ENCODE peak calls at places on chromosomes 4 and X, in four cellular contexts. E is prostate gland, R is GM23248, N is body of pancreas. A is an unnamed sample.

GRCh38 chrX:74535211-74535621 is 79.2 kb downstream of the RLIM start:
- DNase-seq in E (peak), N (no peak), R (peak), A (no peak)

GRCh38 chrX:13427441-13428054 is 107.7 kb upstream of the ATXN3L start:
- DNase-seq in E (no peak), N (no peak), R (no peak), A (no peak)

GRCh38 chr4:118280501-118281218 is 72.1 kb downstream of the PRSS12 start:
- DNase-seq in N (peak), E (peak), R (peak), A (no peak)

GRCh38 chrX:132561483-132561882 is 72.6 kb upstream of the MBNL3 start:
- DNase-seq in R (no peak), E (no peak), N (no peak), A (no peak)

GRCh38 chr4:181528570-181529184 is 714.5 kb upstream of the TENM3 start:
- DNase-seq in N (peak), E (peak), R (peak), A (no peak)

GRCh38 chrX:64191281-64192010 is 14.1 kb downstream of the AMER1 start:
- DNase-seq in E (no peak), N (no peak), R (no peak), A (peak)

GRCh38 chrX:99572711-99573110 is 837.4 kb downstream of the PCDH19 start:
- DNase-seq in E (no peak), R (no peak), N (no peak), A (no peak)

GRCh38 chrX:54479471-54480122 is 16.4 kb downstream of the FGD1 start:
- DNase-seq in E (no peak), N (no peak), R (no peak), A (no peak)

GRCh38 chr4:183797445-183798248 is 107.5 kb upstream of the STOX2 start:
- DNase-seq in R (peak), E (peak), N (peak), A (no peak)

GRCh38 chr4:112005027-112005426 is 140.2 kb upstream of the FAM241A start:
- DNase-seq in N (no peak), E (no peak), R (no peak), A (no peak)

GRCh38 chrX:72382199-72382590 is 76.5 kb upstream of the CITED1 start:
- DNase-seq in N (no peak), R (no peak), E (peak), A (no peak)

GRCh38 chr4:7973545-7973981 is 33.9 kb upstream of the AFAP1 start:
- DNase-seq in E (no peak), R (peak), N (no peak), A (no peak)

GRCh38 chrX:47497274-47497673 is 14.3 kb upstream of the ZNF41 start:
- DNase-seq in E (no peak), R (peak), N (no peak), A (no peak)

GRCh38 chrX:72351606-72352338 is 46.1 kb upstream of the CITED1 start:
- DNase-seq in N (no peak), E (no peak), R (peak), A (no peak)

GRCh38 chr4:106315476-106315967 is 487 bp downstream of the TBCK start:
- DNase-seq in E (peak), R (peak), N (no peak), A (no peak)

GRCh38 chrX:48864210-48864609 is 28.8 kb upstream of the PCSK1N start:
- DNase-seq in E (no peak), R (peak), N (no peak), A (no peak)

GRCh38 chr4:54961357-54961975 is 163.9 kb downstream of the KDR start:
- DNase-seq in N (no peak), E (no peak), R (peak), A (no peak)

GRCh38 chrX:136691028-136691809 is 43.3 kb downstream of the CD40LG start:
- DNase-seq in N (no peak), E (no peak), R (no peak), A (no peak)

GRCh38 chrX:134886201-134886600 is 104.6 kb upstream of the SMIM10 start:
- DNase-seq in N (no peak), R (peak), E (no peak), A (no peak)

GRCh38 chr4:168604496-168605373 is 107.9 kb downstream of the PALLD start:
- DNase-seq in E (peak), N (no peak), R (peak), A (no peak)

GRCh38 chrX:46967547-46967946 is 55.3 kb downstream of the JADE3 start:
- DNase-seq in N (no peak), R (peak), E (no peak), A (no peak)

DNA sequence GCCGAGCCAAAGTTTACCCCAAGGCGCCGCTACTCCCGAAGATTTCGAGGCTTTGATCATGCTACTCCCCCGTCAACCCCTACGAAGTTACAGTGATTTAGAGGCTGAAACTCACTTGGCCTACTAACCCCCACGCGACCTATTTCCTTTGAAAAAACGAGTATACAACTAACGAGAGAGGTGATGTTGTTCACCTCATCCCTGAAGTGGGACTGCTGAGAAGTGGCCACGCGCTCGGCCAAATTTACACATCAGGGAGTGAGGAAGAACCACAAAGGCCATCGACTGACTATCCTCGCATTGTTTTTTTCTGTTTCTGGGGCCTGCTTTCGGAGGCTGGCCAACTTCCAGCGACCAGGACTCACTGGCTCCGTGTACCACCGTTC is 37.7 kb downstream of the PGRMC1 start:
- DNase-seq in R (no peak), N (no peak), E (no peak), A (no peak)
- H3K4me3 ChIP-seq in R (peak), N (no peak), E (no peak), A (peak)

GRCh38 chrX:53081925-53082772 is at the start of gene TSPYL2:
- DNase-seq in R (peak), E (peak), N (peak), A (peak)
- H3K27ac ChIP-seq in R (peak), E (peak), N (peak), A (peak)

GRCh38 chr4:120517966-120518365 is 404.6 kb downstream of the PRDM5 start:
- DNase-seq in R (peak), E (peak), N (peak), A (no peak)
- H3K4me3 ChIP-seq in R (peak), E (no peak), N (peak), A (peak)

GRCh38 chr4:139884438-139884837 is 218.8 kb downstream of the MGST2 start:
- DNase-seq in R (no peak), N (no peak), E (no peak), A (no peak)
- H3K27ac ChIP-seq in R (no peak), N (no peak), E (no peak), A (no peak)

A was measured in coronary artery.